ENCODE peak calls at places on chromosomes 3 and 15, in eight cellular contexts. F, G, J, O, Y, K, X and M are unnamed samples.

GRCh38 chr15:28919201-28919627 is 33.4 kb downstream of the APBA2 start:
- DNase-seq in J (peak), G (no peak), Y (no peak), F (no peak), X (no peak), O (no peak), K (no peak), M (no peak)

GRCh38 chr3:11570789-11571495 is 72.8 kb downstream of the VGLL4 start:
- DNase-seq in J (no peak), F (no peak), O (no peak), X (peak), G (no peak), Y (peak), K (no peak), M (no peak)

GRCh38 chr3:40118031-40118610 is 191.4 kb upstream of the EIF1B start:
- DNase-seq in X (no peak), J (no peak), F (no peak), K (no peak), Y (no peak), O (no peak), G (no peak), M (no peak)

GRCh38 chr3:71305246-71306206 is 278.0 kb downstream of the FOXP1 start:
- DNase-seq in O (peak), X (peak), G (no peak), F (peak), K (no peak), Y (peak), J (no peak), M (no peak)

GRCh38 chr15:81312790-81313543 is 11.0 kb downstream of the STARD5 start:
- DNase-seq in J (peak), X (peak), O (no peak), G (no peak), F (peak), Y (peak), K (no peak), M (peak)

GRCh38 chr15:77311618-77312398 is 108.1 kb downstream of the PEAK1 start:
- DNase-seq in X (no peak), O (no peak), K (no peak), F (no peak), J (no peak), Y (no peak), G (no peak), M (no peak)

GRCh38 chr3:37934631-37935289 is 55.8 kb upstream of the VILL start:
- DNase-seq in X (no peak), O (no peak), G (no peak), F (no peak), Y (peak), J (no peak), K (no peak), M (no peak)

GRCh38 chr3:45612138-45612537 is 17.6 kb downstream of the LIMD1 start:
- DNase-seq in X (no peak), Y (no peak), G (no peak), F (no peak), K (no peak), J (no peak), O (peak), M (no peak)

GRCh38 chr3:46908294-46908985 is 30.9 kb downstream of the PTH1R start:
- DNase-seq in X (peak), O (no peak), F (peak), J (no peak), K (no peak), Y (peak), G (no peak), M (no peak)

GRCh38 chr15:33211409-33211808 is 16.9 kb upstream of the FMN1 start:
- DNase-seq in O (peak), J (no peak), F (no peak), Y (no peak), K (no peak), G (peak), X (no peak), M (no peak)

GRCh38 chr3:78823859-78824258 is 943.9 kb downstream of the ROBO1 start:
- DNase-seq in Y (peak), X (no peak), K (no peak), J (peak), O (no peak), G (no peak), F (peak), M (peak)

GRCh38 chr3:127103116-127103515 is 89.8 kb upstream of the PRR23E start:
- DNase-seq in Y (no peak), X (no peak), G (no peak), J (no peak), K (no peak), F (no peak), O (no peak), M (no peak)

GRCh38 chr3:57068437-57069089 is 8.1 kb downstream of the SPATA12 start:
- DNase-seq in Y (peak), K (peak), J (peak), F (peak), G (no peak), O (no peak), X (peak), M (peak)

GRCh38 chr3:67863869-67864268 is 209.5 kb upstream of the SUCLG2 start:
- DNase-seq in J (peak), O (no peak), Y (no peak), X (peak), G (peak), F (peak), K (peak), M (no peak)

GRCh38 chr3:13346481-13347389 is 73.4 kb downstream of the NUP210 start:
- DNase-seq in O (no peak), X (no peak), F (no peak), K (no peak), G (peak), J (no peak), Y (no peak), M (no peak)

GRCh38 chr3:171704002-171704401 is 106.3 kb downstream of the PLD1 start:
- DNase-seq in G (peak), J (peak), K (peak), Y (peak), X (peak), F (peak), O (peak), M (peak)

GRCh38 chr3:8579943-8580342 is 64.7 kb downstream of the SSUH2 start:
- DNase-seq in J (no peak), F (no peak), Y (no peak), X (no peak), G (no peak), K (no peak), O (no peak), M (no peak)

GRCh38 chr3:188207941-188208750 is 54.2 kb downstream of the LPP start:
- DNase-seq in X (no peak), J (no peak), F (no peak), O (no peak), Y (peak), K (no peak), G (no peak), M (no peak)

GRCh38 chr3:42591811-42592210 is 1.2 kb downstream of the SS18L2 start:
- DNase-seq in F (no peak), J (no peak), Y (no peak), K (no peak), O (no peak), G (no peak), X (peak), M (no peak)

GRCh38 chr3:132556467-132557159 is 40.5 kb upstream of the ACKR4 start:
- DNase-seq in O (no peak), Y (no peak), X (peak), K (peak), J (no peak), G (no peak), F (no peak), M (no peak)

GRCh38 chr3:28682126-28682525 is 333.5 kb upstream of the AZI2 start:
- DNase-seq in O (no peak), F (no peak), K (no peak), X (no peak), Y (no peak), G (no peak), J (no peak), M (no peak)

GRCh38 chr15:73724211-73724610 is 28.9 kb downstream of the INSYN1 start:
- DNase-seq in Y (no peak), G (no peak), J (no peak), K (no peak), O (no peak), X (no peak), F (no peak), M (no peak)

GRCh38 chr15:75052972-75053747 is 29.8 kb downstream of the PPCDC start:
- DNase-seq in X (no peak), G (no peak), J (no peak), K (no peak), O (no peak), F (no peak), Y (no peak), M (no peak)

GRCh38 chr3:183306798-183307671 is 54.0 kb downstream of the B3GNT5 start:
- DNase-seq in X (no peak), J (peak), Y (peak), K (peak), F (peak), O (peak), G (no peak), M (peak)

GRCh38 chr15:94306700-94307650 is 75.6 kb downstream of the MCTP2 start:
- DNase-seq in X (no peak), Y (peak), J (no peak), F (peak), G (no peak), O (no peak), K (no peak), M (no peak)

GRCh38 chr3:141386611-141387110 is 18.4 kb downstream of the ZBTB38 start:
- DNase-seq in F (peak), O (peak), G (no peak), K (no peak), X (no peak), J (no peak), Y (no peak), M (no peak)

GRCh38 chr3:161977063-161977462 is 480.5 kb downstream of the OTOL1 start:
- DNase-seq in X (no peak), K (no peak), O (peak), Y (peak), G (no peak), J (no peak), F (peak), M (no peak)

GRCh38 chr15:71785996-71786395 is 24.4 kb upstream of the NR2E3 start:
- DNase-seq in G (no peak), O (no peak), J (no peak), Y (no peak), X (no peak), K (no peak), F (no peak), M (no peak)

GRCh38 chr3:39170461-39170860 is 17.1 kb upstream of the CSRNP1 start:
- DNase-seq in O (no peak), K (no peak), G (no peak), J (no peak), Y (no peak), X (no peak), F (no peak), M (no peak)

GRCh38 chr15:75680007-75680789 is 32.5 kb downstream of the CSPG4 start:
- DNase-seq in F (no peak), Y (no peak), J (no peak), G (no peak), K (no peak), X (no peak), O (no peak), M (no peak)

GRCh38 chr3:101513419-101513986 is 491 bp upstream of the SENP7 start:
- DNase-seq in K (no peak), Y (no peak), G (no peak), J (no peak), F (no peak), X (no peak), O (no peak), M (peak)

GRCh38 chr3:172153335-172153861 is 114.0 kb downstream of the FNDC3B start:
- DNase-seq in Y (peak), X (peak), O (no peak), J (peak), F (peak), K (no peak), G (no peak), M (peak)

GRCh38 chr15:26087395-26087794 is 224.3 kb upstream of the ATP10A start:
- DNase-seq in O (no peak), F (peak), Y (peak), J (no peak), G (no peak), K (no peak), X (no peak), M (no peak)

GRCh38 chr15:26082833-26083174 is 219.7 kb upstream of the ATP10A start:
- DNase-seq in Y (peak), J (no peak), G (no peak), F (no peak), K (no peak), X (no peak), O (no peak), M (no peak)

GRCh38 chr15:26091184-26091583 is 228.1 kb upstream of the ATP10A start:
- DNase-seq in J (no peak), F (no peak), G (no peak), Y (no peak), X (no peak), K (no peak), O (no peak), M (no peak)

GRCh38 chr15:26083457-26084350 is 220.6 kb upstream of the ATP10A start:
- DNase-seq in O (no peak), G (no peak), J (no peak), K (peak), F (no peak), X (no peak), Y (peak), M (no peak)

DNA sequence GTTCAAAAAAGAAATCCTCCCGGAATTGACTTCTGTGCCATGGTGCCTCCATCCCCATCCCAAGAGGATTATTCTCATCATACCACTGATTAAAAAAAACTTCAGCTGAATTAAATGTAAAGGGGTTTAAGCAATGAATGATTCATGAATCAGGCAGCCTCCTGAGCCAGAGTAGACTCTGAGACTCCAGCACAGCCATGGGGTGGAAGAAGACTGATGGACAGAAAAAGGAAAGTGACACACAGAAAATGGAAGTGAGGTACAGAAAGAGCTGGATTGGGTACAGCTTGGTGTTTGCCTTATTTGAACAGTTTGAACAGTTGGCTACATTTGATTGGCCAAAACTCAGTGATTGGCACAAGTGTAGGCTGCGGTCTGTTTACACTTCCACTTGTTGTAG is 224.8 kb upstream of the ATP10A start:
- DNase-seq in Y (peak), G (no peak), X (no peak), J (no peak), O (no peak), K (no peak), F (peak), M (no peak)
- H3K4me3 ChIP-seq in Y (no peak), G (no peak), X (no peak), J (no peak), O (no peak), K (no peak), F (no peak), M (no peak)

GRCh38 chr3:15576475-15576874 is 24.9 kb downstream of the HACL1 start:
- DNase-seq in G (no peak), X (no peak), Y (no peak), K (no peak), J (no peak), O (no peak), F (no peak), M (no peak)
- H3K4me2 ChIP-seq in G (no peak), X (no peak), Y (no peak), K (no peak), J (no peak), O (no peak), F (no peak), M (no peak)

GRCh38 chr3:30659270-30660127 is 53.1 kb downstream of the TGFBR2 start:
- DNase-seq in J (peak), Y (peak), X (peak), G (no peak), O (peak), F (peak), K (no peak), M (peak)

GRCh38 chr3:30656624-30657141 is 50.3 kb downstream of the TGFBR2 start:
- DNase-seq in K (no peak), G (no peak), O (no peak), X (no peak), J (no peak), F (no peak), Y (no peak), M (no peak)

GRCh38 chr3:30660128-30660525 is 53.7 kb downstream of the TGFBR2 start:
- DNase-seq in J (no peak), K (no peak), G (no peak), X (no peak), F (no peak), Y (no peak), O (no peak), M (no peak)

GRCh38 chr3:30658328-30659052 is 52.1 kb downstream of the TGFBR2 start:
- DNase-seq in O (peak), J (peak), Y (peak), F (peak), X (peak), K (no peak), G (no peak), M (peak)

DNA sequence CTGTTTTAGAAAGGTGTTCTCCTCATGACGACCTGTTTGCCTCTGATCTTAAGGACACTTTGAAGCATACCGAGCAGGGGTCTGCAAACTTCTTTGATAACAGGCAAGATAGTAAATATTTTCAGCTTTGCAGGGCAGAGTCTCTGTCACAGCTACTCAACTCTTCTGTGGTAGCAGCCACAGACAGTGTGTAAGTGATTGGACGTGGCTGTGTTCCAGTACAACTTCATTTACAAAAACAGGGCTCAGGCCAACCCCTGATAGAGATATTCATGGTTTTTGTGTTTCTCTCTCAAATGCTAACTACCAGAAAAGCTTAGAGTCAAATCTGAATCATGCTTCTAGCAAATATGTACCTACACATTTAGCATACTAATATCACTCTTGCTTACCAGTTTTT is 51.5 kb downstream of the TGFBR2 start:
- DNase-seq in G (no peak), Y (peak), J (no peak), K (no peak), F (peak), X (no peak), O (no peak), M (no peak)
- H3K4me3 ChIP-seq in G (no peak), Y (no peak), J (peak), K (no peak), F (no peak), X (no peak), O (peak), M (no peak)

DNA sequence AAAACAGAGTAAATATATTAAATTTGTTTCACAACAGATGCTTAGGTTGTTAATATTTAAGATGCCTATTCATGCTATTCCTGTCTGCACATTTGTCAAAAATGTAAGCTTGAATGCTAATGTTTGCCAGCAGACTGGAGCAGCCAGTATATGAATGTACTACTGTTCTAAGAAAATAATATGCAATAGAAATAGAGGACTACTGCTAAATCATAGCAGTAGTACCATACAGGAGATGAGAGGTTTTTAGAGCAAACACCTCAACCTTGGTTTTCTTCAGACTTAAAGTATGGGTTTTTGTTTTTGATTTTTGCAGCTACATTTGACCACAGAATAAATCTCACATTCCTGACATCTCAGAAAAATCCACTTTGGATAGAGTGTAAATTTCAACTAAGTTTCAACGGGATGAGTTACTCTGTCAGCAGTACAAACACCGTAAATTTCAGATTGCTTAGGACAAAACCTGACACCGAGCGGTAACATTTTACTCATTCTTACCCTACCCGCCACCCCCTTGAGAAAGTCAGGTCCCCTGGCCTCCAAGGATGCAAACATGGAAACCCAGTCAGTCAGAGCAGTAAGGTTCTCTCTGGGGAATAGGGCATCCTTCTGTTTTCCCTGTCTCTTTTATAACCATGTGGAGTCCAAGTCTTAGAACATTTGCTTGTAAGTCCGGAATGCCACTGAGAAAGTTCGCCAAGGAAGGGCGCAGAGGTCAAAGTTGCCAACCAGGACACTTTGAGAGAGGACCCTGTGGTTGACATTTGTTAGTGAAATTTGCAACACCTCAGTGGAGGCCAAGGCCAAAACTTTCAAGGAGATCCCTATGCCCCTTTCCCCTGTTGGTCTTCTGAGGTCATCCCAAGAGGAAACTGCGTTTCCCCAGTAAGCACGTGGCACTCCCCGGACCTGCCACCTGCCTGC is 17.9 kb upstream of the SATB1 start:
- DNase-seq in K (no peak), O (no peak), X (no peak), F (no peak), Y (no peak), G (no peak), J (no peak), M (no peak)
- H3K4me2 ChIP-seq in K (no peak), O (no peak), X (no peak), F (no peak), Y (peak), G (peak), J (no peak), M (peak)

GRCh38 chr15:90571063-90571541 is 41.4 kb downstream of the CRTC3 start:
- DNase-seq in Y (no peak), X (no peak), K (peak), G (no peak), F (no peak), J (peak), O (no peak), M (no peak)
- H3K4me3 ChIP-seq in Y (no peak), X (no peak), K (no peak), G (no peak), F (no peak), J (no peak), O (no peak), M (no peak)

GRCh38 chr3:114539525-114539924 is 245.7 kb downstream of the TIGIT start:
- DNase-seq in X (no peak), F (no peak), O (no peak), J (no peak), G (no peak), Y (peak), K (no peak), M (no peak)

GRCh38 chr3:114545196-114545595 is 251.4 kb downstream of the TIGIT start:
- DNase-seq in J (no peak), O (no peak), Y (no peak), F (no peak), G (no peak), X (no peak), K (no peak), M (no peak)

GRCh38 chr3:114538211-114538610 is 244.4 kb downstream of the TIGIT start:
- DNase-seq in K (no peak), X (no peak), F (no peak), Y (no peak), G (no peak), J (no peak), O (no peak), M (no peak)

GRCh38 chr3:114542359-114542758 is 248.5 kb downstream of the TIGIT start:
- DNase-seq in F (no peak), X (no peak), O (no peak), G (no peak), K (no peak), Y (no peak), J (no peak), M (no peak)
- H3K4me2 ChIP-seq in F (no peak), X (no peak), O (no peak), G (no peak), K (no peak), Y (no peak), J (no peak), M (no peak)

GRCh38 chr3:191290311-191291025 is 38.7 kb upstream of the CCDC50 start:
- DNase-seq in X (peak), J (no peak), F (no peak), K (no peak), O (peak), G (no peak), Y (peak), M (peak)
- H3K4me3 ChIP-seq in X (no peak), J (no peak), F (no peak), K (no peak), O (peak), G (no peak), Y (no peak), M (no peak)